ENCODE peak calls at places on chromosomes 4 and X, in four cellular contexts. I, R, D and H are unnamed samples.

GRCh38 chr4:151038452-151039157 is 23.5 kb upstream of the LRBA start:
- DNase-seq in R (no peak), I (no peak), D (no peak), H (no peak)

GRCh38 chrX:49066690-49067089 is 7.1 kb downstream of the PRAF2 start:
- DNase-seq in I (no peak), R (no peak), D (no peak), H (no peak)

GRCh38 chr4:36609631-36610030 is 328.2 kb downstream of the DTHD1 start:
- DNase-seq in I (no peak), R (no peak), D (no peak), H (no peak)

GRCh38 chr4:93203708-93204107 is 624.8 kb upstream of the ATOH1 start:
- DNase-seq in D (no peak), R (no peak), I (no peak), H (no peak)

GRCh38 chrX:46917634-46918033 is 5.4 kb downstream of the JADE3 start:
- DNase-seq in I (no peak), R (no peak), D (no peak), H (no peak)

GRCh38 chr4:69759189-69759604 is 1.2 kb downstream of the SULT1B1 start:
- DNase-seq in D (no peak), I (no peak), R (no peak), H (no peak)

GRCh38 chrX:101237041-101237440 is 17.5 kb downstream of the DRP2 start:
- DNase-seq in I (no peak), R (no peak), D (no peak), H (no peak)

GRCh38 chrX:127884921-127885320 is 167.3 kb downstream of the ACTRT1 start:
- DNase-seq in D (no peak), R (no peak), I (no peak), H (no peak)

GRCh38 chr4:74009307-74009706 is 10.8 kb upstream of the CXCL5 start:
- DNase-seq in I (no peak), D (no peak), R (no peak), H (no peak)

GRCh38 chr4:16250665-16251365 is 24.5 kb upstream of the TAPT1 start:
- DNase-seq in R (no peak), I (no peak), D (no peak), H (no peak)

GRCh38 chr4:21077967-21078366 is 377.7 kb downstream of the PACRGL start:
- DNase-seq in I (no peak), D (no peak), R (no peak), H (no peak)

GRCh38 chrX:9144643-9145290 is 110.8 kb upstream of the FAM9B start:
- DNase-seq in D (no peak), R (no peak), I (no peak), H (no peak)

GRCh38 chrX:318068-318738 is 393 bp downstream of the GTPBP6 start:
- DNase-seq in R (peak; percentile 99), D (no peak), I (peak; percentile 93), H (no peak)

GRCh38 chr4:182141046-182141445 is 102.2 kb upstream of the TENM3 start:
- DNase-seq in D (no peak), I (no peak), R (no peak), H (no peak)

GRCh38 chr4:78155616-78156105 is 98.5 kb downstream of the FRAS1 start:
- DNase-seq in I (no peak), D (no peak), R (no peak), H (no peak)

GRCh38 chr4:140343303-140343702 is 30.1 kb upstream of the SCOC start:
- DNase-seq in D (no peak), I (no peak), R (no peak), H (no peak)

GRCh38 chrX:70442224-70442623 is 2.4 kb upstream of the DLG3 start:
- DNase-seq in R (no peak), D (no peak), I (no peak), H (no peak)

GRCh38 chr4:128427832-128428366 is 140.3 kb upstream of the PGRMC2 start:
- DNase-seq in D (no peak), I (peak; percentile 50), R (no peak), H (no peak)

GRCh38 chrX:150887906-150888465 is 10.5 kb downstream of the CD99L2 start:
- DNase-seq in D (no peak), R (no peak), I (no peak), H (no peak)

GRCh38 chr4:31069151-31069550 is 349.0 kb downstream of the PCDH7 start:
- DNase-seq in D (no peak), I (no peak), R (no peak), H (no peak)

GRCh38 chr4:77360451-77360850 is 203.4 kb downstream of the CCNG2 start:
- DNase-seq in I (no peak), D (no peak), R (no peak), H (no peak)